ENCODE peak calls at places on chromosomes 16 and 17, in four cellular contexts. Q is progenitor cell of endocrine pancreas, D is A549, E is left ventricle myocardium inferior. I is an unnamed sample.

GRCh38 chr17:2391597-2392251 is 9.1 kb downstream of the MNT start:
- DNase-seq in Q (no peak), D (no peak), E (no peak), I (peak)

GRCh38 chr16:8407351-8407750 is 183.0 kb downstream of the TMEM114 start:
- DNase-seq in Q (no peak), D (no peak), E (no peak), I (no peak)

GRCh38 chr17:31381165-31381668 is 10.3 kb upstream of the RAB11FIP4 start:
- DNase-seq in Q (no peak), D (no peak), E (no peak), I (no peak)

GRCh38 chr16:9091867-9092281 is 430 bp downstream of the HAPSTR1 start:
- DNase-seq in Q (peak), D (no peak), E (peak), I (peak)

GRCh38 chr17:42387221-42387657 is 1.0 kb downstream of the STAT3 start:
- DNase-seq in Q (no peak), D (no peak), E (no peak), I (peak)

GRCh38 chr17:34816806-34817205 is 144.5 kb downstream of the CCT6B start:
- DNase-seq in Q (no peak), D (no peak), E (no peak), I (no peak)

GRCh38 chr17:17354560-17355357 is 51.6 kb downstream of the NT5M start:
- DNase-seq in Q (peak), D (peak), E (peak), I (peak)

GRCh38 chr17:57666198-57666870 is 78.8 kb downstream of the CCDC182 start:
- DNase-seq in Q (no peak), D (no peak), E (no peak), I (no peak)

GRCh38 chr17:38324141-38324540 is 19.6 kb downstream of the GPR179 start:
- DNase-seq in Q (no peak), D (no peak), E (no peak), I (peak)

GRCh38 chr17:42342242-42343008 is 45.8 kb downstream of the STAT3 start:
- DNase-seq in Q (no peak), D (no peak), E (no peak), I (peak)

GRCh38 chr16:26697826-26698225 is 368.9 kb upstream of the C16orf82 start:
- DNase-seq in Q (no peak), D (no peak), E (no peak), I (no peak)

GRCh38 chr17:76833747-76834146 is 34.5 kb upstream of the MGAT5B start:
- DNase-seq in Q (no peak), D (no peak), E (no peak), I (no peak)

GRCh38 chr17:62163847-62164246 is 98.8 kb upstream of the MED13 start:
- DNase-seq in Q (no peak), D (no peak), E (no peak), I (no peak)

GRCh38 chr17:46822388-46822921 is 4.0 kb upstream of the WNT3 start:
- DNase-seq in Q (no peak), D (peak), E (no peak), I (peak)

GRCh38 chr17:48723555-48724239 is 712 bp downstream of the PRAC2 start:
- DNase-seq in Q (no peak), D (no peak), E (no peak), I (no peak)

GRCh38 chr17:11618861-11619566 is 20.7 kb downstream of the DNAH9 start:
- DNase-seq in Q (no peak), D (no peak), E (no peak), I (no peak)

GRCh38 chr17:66957951-66958579 is 6.4 kb upstream of the CACNG4 start:
- DNase-seq in Q (no peak), D (no peak), E (no peak), I (peak)

GRCh38 chr16:8126313-8126712 is 464.0 kb downstream of the TMEM114 start:
- DNase-seq in Q (no peak), D (no peak), E (no peak), I (no peak)

GRCh38 chr16:23729503-23730424 is 16.7 kb upstream of the ERN2 start:
- DNase-seq in Q (no peak), D (no peak), E (no peak), I (no peak)

GRCh38 chr16:85601730-85602401 is 11.3 kb upstream of the GSE1 start:
- DNase-seq in Q (no peak), D (no peak), E (peak), I (no peak)

GRCh38 chr17:57881143-57881542 is 31.3 kb upstream of the MRPS23 start:
- DNase-seq in Q (no peak), D (no peak), E (no peak), I (peak)

GRCh38 chr16:77336637-77337036 is 98.2 kb downstream of the ADAMTS18 start:
- DNase-seq in Q (no peak), D (no peak), E (no peak), I (no peak)

GRCh38 chr16:683396-684066 is 603 bp downstream of the JMJD8 start:
- DNase-seq in Q (no peak), D (no peak), E (no peak), I (no peak)

GRCh38 chr16:52690468-52690867 is 143.5 kb upstream of the TOX3 start:
- DNase-seq in Q (no peak), D (no peak), E (no peak), I (no peak)

GRCh38 chr17:31310260-31310659 is 3.6 kb downstream of the EVI2B start:
- DNase-seq in Q (no peak), D (no peak), E (no peak), I (no peak)

GRCh38 chr17:82667668-82668000 is 19.4 kb upstream of the WDR45B start:
- DNase-seq in Q (no peak), D (no peak), E (no peak), I (peak)

GRCh38 chr17:53570731-53571130 is 252.0 kb upstream of the KIF2B start:
- DNase-seq in Q (no peak), D (no peak), E (no peak), I (no peak)

GRCh38 chr17:74152591-74153455 is 50.7 kb upstream of the RPL38 start:
- DNase-seq in Q (no peak), D (no peak), E (no peak), I (no peak)

GRCh38 chr16:79426663-79427062 is 173.9 kb downstream of the MAF start:
- DNase-seq in Q (no peak), D (no peak), E (no peak), I (no peak)

GRCh38 chr16:60788631-60789030 is 1247.6 kb downstream of the CDH8 start:
- DNase-seq in Q (no peak), D (no peak), E (no peak), I (no peak)

GRCh38 chr17:17818088-17818526 is 18.7 kb downstream of the SREBF1 start:
- DNase-seq in Q (no peak), D (no peak), E (no peak), I (peak)

GRCh38 chr17:29133146-29133713 is 47.0 kb downstream of the MYO18A start:
- DNase-seq in Q (no peak), D (peak), E (peak), I (peak)

GRCh38 chr17:48593126-48593829 is at the start of gene HOXB5:
- DNase-seq in Q (no peak), D (no peak), E (no peak), I (no peak)

GRCh38 chr16:14320406-14320805 is 249.3 kb downstream of the MRTFB start:
- DNase-seq in Q (no peak), D (no peak), E (no peak), I (no peak)

GRCh38 chr16:11857161-11857560 is 5.8 kb upstream of the RSL1D1 start:
- DNase-seq in Q (no peak), D (no peak), E (no peak), I (no peak)

GRCh38 chr17:228223-228615 is 46.8 kb upstream of the DOC2B start:
- DNase-seq in Q (no peak), D (no peak), E (peak), I (no peak)

GRCh38 chr17:29732613-29733012 is 109.9 kb upstream of the CORO6 start:
- DNase-seq in Q (no peak), D (no peak), E (no peak), I (no peak)

GRCh38 chr17:65297384-65297783 is 160.2 kb downstream of the RGS9 start:
- DNase-seq in Q (no peak), D (no peak), E (no peak), I (no peak)

DNA sequence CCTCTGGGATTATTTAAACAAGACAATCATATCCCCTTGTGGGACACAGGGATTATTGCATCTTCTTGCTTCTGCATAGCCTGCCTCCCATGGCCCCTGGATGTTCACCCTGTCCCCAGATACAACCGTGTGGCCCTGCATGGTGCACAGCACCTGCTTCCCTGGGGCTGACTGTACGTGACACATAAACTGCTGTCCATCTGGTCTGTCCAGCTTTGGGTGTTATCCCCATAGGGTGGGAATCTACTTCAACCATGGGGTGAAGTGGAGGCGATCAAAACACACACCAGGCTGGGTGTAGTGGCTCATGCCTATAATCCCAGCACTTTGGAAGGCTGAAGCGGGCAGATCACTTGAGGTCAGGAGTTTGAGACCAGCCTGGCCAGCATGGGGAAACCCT is 138.8 kb downstream of the XYLT1 start:
- DNase-seq in Q (no peak), D (no peak), E (no peak), I (no peak)
- TF ChIP-seq CTCF in Q (no peak), D (no peak), E (no peak), I (no peak)

DNA sequence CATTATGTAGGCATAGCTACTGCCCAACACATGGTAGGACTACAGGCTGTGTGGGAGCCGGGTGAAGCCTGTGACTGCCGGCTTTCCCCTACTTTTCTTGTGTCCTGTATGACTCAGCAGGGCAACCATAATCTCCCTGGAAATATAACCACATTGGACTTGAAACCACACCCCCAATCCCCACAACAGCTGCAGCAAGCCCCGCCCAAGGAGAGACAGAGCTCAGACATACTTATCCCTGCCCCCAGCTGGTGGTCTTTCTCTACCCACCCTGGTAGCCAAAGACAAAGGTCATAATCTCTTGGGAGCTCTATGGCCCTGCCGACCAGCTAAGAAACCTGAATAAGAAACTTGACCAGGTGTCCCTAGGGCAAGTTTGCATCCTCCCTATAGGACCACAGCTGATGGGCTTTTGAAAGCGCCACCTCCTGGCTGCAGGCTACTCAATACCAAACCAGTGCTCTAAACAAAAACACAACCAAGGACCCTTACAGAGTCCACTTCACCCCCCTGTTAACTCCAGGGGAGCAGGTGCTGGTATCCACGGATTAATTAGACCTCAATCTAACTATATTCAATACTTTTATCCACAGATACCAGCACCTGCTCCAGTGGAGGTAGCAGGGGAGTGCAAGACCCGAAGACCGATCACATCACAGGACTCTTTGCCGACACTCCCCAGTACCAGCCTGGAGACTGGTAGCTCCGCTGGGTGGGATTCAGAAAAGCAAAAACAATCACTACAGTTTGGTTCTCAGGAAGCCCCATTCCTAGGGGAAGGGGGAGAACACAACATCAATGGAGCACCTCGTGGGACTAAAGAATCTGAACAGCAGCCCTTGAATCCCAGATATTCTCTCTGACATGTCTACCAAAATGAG is 91.2 kb downstream of the IRX5 start:
- DNase-seq in Q (no peak), D (peak), E (no peak), I (no peak)
- TF ChIP-seq CTCF in Q (peak), D (peak), E (no peak), I (peak)

GRCh38 chr17:8337802-8338744 is 1.6 kb upstream of the ODF4 start:
- DNase-seq in Q (no peak), D (no peak), E (no peak), I (no peak)
- TF ChIP-seq CTCF in Q (no peak), D (no peak), E (no peak), I (no peak)

DNA sequence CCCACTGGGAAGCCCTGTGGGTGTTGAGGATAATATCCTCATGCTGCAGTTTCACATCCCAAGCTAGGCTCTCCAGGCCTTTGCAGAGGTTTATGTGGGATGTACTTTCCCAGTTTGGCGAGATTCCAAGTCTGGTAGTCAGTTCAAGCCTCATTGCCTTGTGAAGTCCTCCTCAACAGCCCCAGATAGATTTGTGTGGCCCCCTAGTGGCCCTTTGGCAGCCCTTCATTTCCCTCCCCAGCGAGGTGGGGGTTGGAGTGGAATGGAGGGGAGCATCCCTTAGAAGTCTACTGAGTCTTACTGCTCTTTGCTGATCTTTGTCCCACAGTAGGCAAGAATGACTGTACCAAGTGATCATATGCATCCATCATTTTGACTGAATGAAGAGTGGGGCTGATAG is 137.9 kb downstream of the CDH11 start:
- DNase-seq in Q (no peak), D (no peak), E (no peak), I (peak)
- TF ChIP-seq CTCF in Q (peak), D (peak), E (peak), I (peak)

I was measured in osteoblast.